ENCODE peak calls at places on chromosomes 5 and 9, in five cellular contexts. B is frontal cortex, P is HFFc6, R is adrenal gland, D is glutamatergic neuron. Z is an unnamed sample.

GRCh38 chr9:124764774-124765438 is 6.2 kb downstream of the NR6A1 start:
- DNase-seq in B (no peak), P (no peak), R (no peak), D (no peak), Z (no peak)

GRCh38 chr5:77168187-77168883 is 42.1 kb upstream of the PDE8B start:
- DNase-seq in B (peak), P (peak), R (peak), D (no peak), Z (peak)

GRCh38 chr9:18906656-18907395 is 126.2 kb downstream of the SAXO1 start:
- DNase-seq in B (no peak), P (peak), R (peak), D (no peak), Z (peak)

GRCh38 chr5:128777052-128777451 is 188.2 kb upstream of the SLC27A6 start:
- DNase-seq in B (no peak), P (no peak), R (no peak), D (no peak), Z (no peak)

GRCh38 chr9:113998529-113999255 is 79.4 kb downstream of the AMBP start:
- DNase-seq in B (no peak), P (no peak), R (peak), D (peak), Z (peak)

GRCh38 chr9:78212868-78213267 is 23.0 kb upstream of the CEP78 start:
- DNase-seq in B (no peak), P (no peak), R (no peak), D (no peak), Z (no peak)

GRCh38 chr9:131282688-131283422 is 6.5 kb upstream of the FAM78A start:
- DNase-seq in B (no peak), P (no peak), R (no peak), D (peak), Z (peak)

GRCh38 chr9:115200711-115201505 is 83.0 kb upstream of the TNC start:
- DNase-seq in B (no peak), P (peak), R (no peak), D (no peak), Z (peak)

GRCh38 chr5:32780508-32780919 is 69.4 kb downstream of the NPR3 start:
- DNase-seq in B (no peak), P (no peak), R (no peak), D (no peak), Z (no peak)

GRCh38 chr5:67153292-67153691 is 43.3 kb downstream of the CD180 start:
- DNase-seq in B (no peak), P (no peak), R (no peak), D (no peak), Z (no peak)

GRCh38 chr5:148733601-148734438 is 79.5 kb upstream of the HTR4 start:
- DNase-seq in B (no peak), P (peak), R (peak), D (peak), Z (peak)

GRCh38 chr9:37908698-37909186 is 4.8 kb upstream of the SLC25A51 start:
- DNase-seq in B (no peak), P (peak), R (peak), D (no peak), Z (peak)

GRCh38 chr5:109907751-109908150 is 218.0 kb downstream of the MAN2A1 start:
- DNase-seq in B (no peak), P (peak), R (no peak), D (no peak), Z (peak)

Z was measured in AG08395.